ENCODE peak calls at places on chromosomes 11 and 22, in seven cellular contexts. B is foreskin fibroblast, Y is WERI-Rb-1, P is omental fat pad, L is GM20000, K is keratinocyte, S is heart left ventricle. F is an unnamed sample.

GRCh38 chr22:19873138-19873959 is 18.7 kb upstream of the GNB1L start:
- DNase-seq in L (no peak), P (peak), K (no peak), Y (no peak), B (no peak), S (peak), F (no peak)

GRCh38 chr11:118870396-118871343 is 13.0 kb upstream of the CXCR5 start:
- DNase-seq in B (peak), S (peak), Y (no peak), K (no peak), L (peak), P (no peak), F (no peak)

GRCh38 chr11:11876458-11876857 is 34.7 kb downstream of the USP47 start:
- DNase-seq in S (no peak), B (peak), L (no peak), P (no peak), K (no peak), Y (no peak), F (no peak)

GRCh38 chr22:21642584-21643448 is 714 bp downstream of the SDF2L1 start:
- DNase-seq in Y (peak), P (no peak), K (no peak), B (peak), L (peak), S (no peak), F (peak)

GRCh38 chr22:22103078-22103593 is 120.5 kb upstream of the TOP3B start:
- DNase-seq in K (no peak), B (no peak), Y (peak), L (no peak), S (no peak), P (no peak), F (no peak)

GRCh38 chr11:19938866-19939265 is 221.4 kb downstream of the DBX1 start:
- DNase-seq in B (no peak), P (no peak), L (no peak), Y (no peak), S (no peak), K (no peak), F (no peak)

GRCh38 chr11:96254087-96254486 is 88.9 kb downstream of the MAML2 start:
- DNase-seq in S (peak), K (no peak), P (no peak), B (peak), Y (no peak), L (peak), F (no peak)

GRCh38 chr11:2669926-2670469 is 29.8 kb downstream of the KCNQ1OT1 start:
- DNase-seq in Y (peak), B (no peak), K (no peak), P (no peak), S (no peak), L (no peak), F (no peak)

GRCh38 chr11:71153005-71153395 is 99.4 kb downstream of the SHANK2 start:
- DNase-seq in S (no peak), B (peak), P (peak), Y (peak), K (no peak), L (no peak), F (no peak)

GRCh38 chr11:62850911-62851806 is 11.8 kb upstream of the WDR74 start:
- DNase-seq in K (no peak), S (no peak), P (no peak), Y (no peak), L (no peak), B (peak), F (no peak)

GRCh38 chr11:85301895-85302678 is 325.1 kb downstream of the DLG2 start:
- DNase-seq in S (no peak), K (no peak), Y (no peak), P (no peak), L (no peak), B (no peak), F (no peak)

GRCh38 chr11:114076974-114077373 is 17.5 kb downstream of the ZBTB16 start:
- DNase-seq in L (no peak), B (peak), P (no peak), Y (no peak), K (no peak), S (no peak), F (no peak)

GRCh38 chr22:39405346-39406085 is 5.9 kb downstream of the TAB1 start:
- DNase-seq in B (peak), K (no peak), L (no peak), Y (no peak), P (peak), S (no peak), F (no peak)

GRCh38 chr22:50016988-50017700 is 4.6 kb upstream of the IL17REL start:
- DNase-seq in Y (peak), L (peak), K (no peak), P (no peak), S (no peak), B (no peak), F (no peak)

GRCh38 chr11:123363556-123363955 is 66.5 kb upstream of the GRAMD1B start:
- DNase-seq in Y (no peak), L (no peak), S (peak), B (no peak), P (no peak), K (no peak), F (no peak)

GRCh38 chr11:128157423-128158298 is 429.7 kb downstream of the ETS1 start:
- DNase-seq in L (peak), B (peak), K (no peak), S (no peak), Y (peak), P (peak), F (peak)

GRCh38 chr22:37426532-37427127 is 649 bp downstream of the ELFN2 start:
- DNase-seq in S (no peak), K (no peak), B (no peak), P (no peak), Y (no peak), L (no peak), F (no peak)

GRCh38 chr11:61256710-61257482 is 15.9 kb downstream of the PGA5 start:
- DNase-seq in K (no peak), B (no peak), Y (no peak), L (no peak), S (no peak), P (no peak), F (no peak)

GRCh38 chr11:100726709-100727108 is 39.6 kb downstream of the ARHGAP42 start:
- DNase-seq in L (no peak), Y (no peak), P (no peak), B (no peak), S (no peak), K (no peak), F (no peak)

GRCh38 chr22:24416611-24417010 is 10.8 kb upstream of the ADORA2A start:
- DNase-seq in L (no peak), B (no peak), S (no peak), K (no peak), Y (no peak), P (no peak), F (no peak)

GRCh38 chr11:12156301-12157140 is 46.1 kb downstream of the MICAL2 start:
- DNase-seq in B (no peak), L (no peak), S (no peak), Y (no peak), K (no peak), P (no peak), F (no peak)

GRCh38 chr11:110856340-110856739 is 144.1 kb upstream of the ARHGAP20 start:
- DNase-seq in B (no peak), L (no peak), K (no peak), Y (no peak), P (no peak), S (no peak), F (no peak)

GRCh38 chr11:74011360-74012071 is 2.6 kb upstream of the UCP3 start:
- DNase-seq in K (no peak), P (no peak), S (no peak), L (peak), Y (no peak), B (peak), F (no peak)

GRCh38 chr11:79363261-79363660 is 77.6 kb downstream of the TENM4 start:
- DNase-seq in Y (no peak), L (no peak), P (no peak), K (no peak), S (no peak), B (no peak), F (no peak)

GRCh38 chr11:2990617-2991476 is 1.3 kb downstream of the NAP1L4 start:
- DNase-seq in Y (no peak), L (peak), B (no peak), S (no peak), K (no peak), P (no peak), F (no peak)

GRCh38 chr11:11312738-11313137 is 40.3 kb downstream of the CSNK2A3 start:
- DNase-seq in P (no peak), K (no peak), L (no peak), S (no peak), B (no peak), Y (no peak), F (no peak)

GRCh38 chr11:78310500-78310909 is 107.1 kb downstream of the GAB2 start:
- DNase-seq in L (peak), S (peak), K (no peak), Y (no peak), B (peak), P (no peak), F (no peak)

GRCh38 chr22:41664490-41664889 is 24.2 kb downstream of the SNU13 start:
- DNase-seq in L (no peak), Y (no peak), K (no peak), S (no peak), B (peak), P (no peak), F (no peak)

GRCh38 chr22:42721045-42721434 is 370 bp upstream of the A4GALT start:
- DNase-seq in L (no peak), B (peak), P (no peak), S (peak), Y (no peak), K (no peak), F (no peak)

DNA sequence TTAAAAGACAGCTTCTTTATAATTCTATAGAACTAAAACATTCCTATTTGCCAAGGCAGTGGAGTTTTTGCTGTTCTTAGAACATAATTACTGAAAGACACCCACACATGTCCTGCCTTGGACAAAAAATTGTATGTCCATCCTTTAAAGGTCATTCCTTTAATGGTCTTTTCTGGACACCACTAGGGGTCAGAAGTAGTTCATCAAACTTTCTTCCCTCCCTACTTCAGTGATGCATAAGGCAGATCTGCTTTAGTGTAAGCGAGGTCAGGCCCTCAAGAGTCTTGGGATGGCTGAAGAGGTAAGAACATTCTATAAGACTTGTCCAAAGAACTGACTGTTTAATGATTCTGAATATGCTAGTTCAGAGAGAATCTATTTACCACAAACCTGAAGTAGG is 4.3 kb upstream of the OR51V1 start:
- DNase-seq in Y (peak), S (no peak), B (peak), P (no peak), K (no peak), L (peak), F (no peak)
- TF ChIP-seq CTCF in Y (peak), S (no peak), B (peak), P (no peak), K (peak), L (peak), F (no peak)

GRCh38 chr11:92735039-92735438 is 234.4 kb upstream of the MTNR1B start:
- DNase-seq in Y (no peak), L (no peak), K (no peak), B (no peak), S (no peak), P (no peak), F (no peak)
- TF ChIP-seq CTCF in Y (peak), L (no peak), K (peak), B (peak), S (peak), P (no peak), F (no peak)

GRCh38 chr11:1403721-1404460 is 14.2 kb downstream of the BRSK2 start:
- DNase-seq in P (no peak), B (no peak), S (no peak), L (no peak), K (no peak), Y (no peak), F (no peak)
- TF ChIP-seq CTCF in P (no peak), B (no peak), S (no peak), L (no peak), K (no peak), Y (no peak), F (no peak)

GRCh38 chr11:27699242-27699925 is 871 bp downstream of the BDNF start:
- DNase-seq in P (no peak), Y (peak), S (no peak), B (peak), L (no peak), K (no peak), F (no peak)
- TF ChIP-seq CTCF in P (no peak), Y (no peak), S (no peak), B (no peak), L (no peak), K (no peak), F (no peak)

GRCh38 chr11:90341986-90342385 is 119.1 kb upstream of the CHORDC1 start:
- DNase-seq in S (no peak), L (no peak), B (no peak), P (no peak), Y (no peak), K (no peak), F (no peak)
- TF ChIP-seq CTCF in S (no peak), L (no peak), B (no peak), P (no peak), Y (no peak), K (no peak), F (no peak)

GRCh38 chr11:36622431-36623136 is 24.5 kb upstream of the RAG2 start:
- DNase-seq in B (peak), K (no peak), S (no peak), Y (peak), P (no peak), L (peak), F (no peak)
- TF ChIP-seq CTCF in B (peak), K (no peak), S (peak), Y (peak), P (no peak), L (no peak), F (peak)

DNA sequence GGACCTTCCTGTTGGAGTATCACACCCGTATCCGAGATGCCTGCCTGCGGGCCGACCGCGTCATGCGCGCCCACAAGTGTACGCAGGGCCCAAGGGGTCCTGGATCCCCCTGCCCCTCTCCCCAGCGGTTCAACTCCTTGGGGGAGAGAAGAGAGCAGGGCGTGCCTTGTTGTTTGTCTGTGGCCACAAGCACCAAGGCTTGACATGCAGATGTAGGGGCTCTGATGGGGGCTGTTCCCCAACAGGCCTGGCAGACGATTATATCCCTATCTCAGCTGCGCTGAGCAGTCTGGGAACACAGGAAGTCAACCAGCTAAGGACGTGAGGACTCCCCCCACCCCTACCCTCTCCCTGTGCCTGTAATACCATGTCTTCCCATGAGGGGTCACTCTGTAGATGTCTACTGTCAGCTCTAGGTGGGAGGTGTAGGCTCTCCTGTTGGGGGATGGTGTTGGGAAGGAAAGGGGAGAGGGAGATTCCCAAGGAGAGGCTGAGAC is 6.8 kb downstream of the CFL1 start:
- DNase-seq in L (no peak), S (no peak), K (no peak), P (no peak), Y (peak), B (peak), F (no peak)
- TF ChIP-seq CTCF in L (no peak), S (no peak), K (peak), P (no peak), Y (peak), B (peak), F (no peak)

DNA sequence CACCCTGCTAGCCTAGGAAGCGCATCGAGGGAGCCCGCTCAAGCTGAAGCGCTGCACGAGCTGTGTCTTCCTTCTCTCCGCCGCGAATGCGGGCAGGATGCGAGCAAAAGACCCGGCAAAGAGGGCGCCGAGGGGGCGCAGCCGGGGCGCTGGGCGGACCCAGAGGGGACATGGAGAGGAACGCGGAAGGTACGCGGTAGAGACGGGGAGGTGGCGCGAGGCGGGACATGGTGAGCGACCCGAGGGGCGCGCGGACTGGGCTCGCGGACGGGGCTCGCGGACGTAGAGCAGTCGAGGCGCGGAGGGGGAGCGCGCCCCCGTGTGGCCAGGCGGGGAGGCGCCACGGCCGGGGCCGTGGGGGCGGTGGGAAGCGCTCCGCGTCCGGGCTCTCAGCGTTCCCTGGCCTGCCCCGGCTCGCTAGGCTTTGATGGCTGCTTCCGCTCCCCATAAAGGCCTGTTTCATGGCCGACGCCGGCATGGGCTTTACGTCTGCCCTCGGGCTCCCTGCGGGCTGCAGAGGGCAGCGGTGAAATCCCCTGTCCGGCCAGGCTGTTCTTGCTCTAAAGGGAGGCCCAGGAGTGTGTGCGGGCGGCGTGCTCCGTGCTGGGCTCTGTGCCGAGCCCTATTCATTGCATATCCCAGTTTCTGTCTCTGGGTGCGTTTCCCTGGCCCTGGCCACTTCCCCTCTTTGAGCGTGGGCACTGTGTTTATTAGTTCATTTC is 31.2 kb upstream of the TRIM29 start:
- DNase-seq in B (peak), S (peak), K (no peak), L (peak), P (peak), Y (peak), F (peak)
- TF ChIP-seq CTCF in B (peak), S (peak), K (peak), L (peak), P (peak), Y (peak), F (peak)